ENCODE peak calls at places on chromosomes 7 and 10, in four cellular contexts. V is H1, K is kidney tubule cell, H is brain microvascular endothelial cell. B is an unnamed sample.

GRCh38 chr7:46432666-46433065 is 511.6 kb upstream of the IGFBP3 start:
- DNase-seq in V (no peak), K (no peak), H (peak), B (no peak)

GRCh38 chr7:36287371-36288241 is 102.1 kb upstream of the ANLN start:
- DNase-seq in V (peak), K (peak), H (no peak), B (no peak)

GRCh38 chr10:118763202-118763988 is 8.6 kb upstream of the CACUL1 start:
- DNase-seq in V (no peak), K (peak), H (no peak), B (no peak)

GRCh38 chr10:17214991-17215781 is 12.9 kb upstream of the VIM start:
- DNase-seq in V (no peak), K (peak), H (peak), B (no peak)

GRCh38 chr7:5854738-5855137 is 25.9 kb upstream of the OCM start:
- DNase-seq in V (no peak), K (no peak), H (no peak), B (no peak)

GRCh38 chr10:43208147-43209063 is 58.5 kb downstream of the RASGEF1A start:
- DNase-seq in V (peak), K (no peak), H (no peak), B (peak)

GRCh38 chr7:120184866-120185265 is 88.1 kb upstream of the KCND2 start:
- DNase-seq in V (no peak), K (no peak), H (peak), B (no peak)

GRCh38 chr7:70477051-70478010 is 654.6 kb upstream of the GALNT17 start:
- DNase-seq in V (no peak), K (peak), H (no peak), B (no peak)

GRCh38 chr10:52477305-52477704 is 163.2 kb downstream of the DKK1 start:
- DNase-seq in V (no peak), K (no peak), H (no peak), B (no peak)

GRCh38 chr7:16356241-16356958 is 64.9 kb downstream of the CRPPA start:
- DNase-seq in V (no peak), K (no peak), H (peak), B (no peak)

GRCh38 chr7:30116771-30117170 is 18.0 kb upstream of the MTURN start:
- DNase-seq in V (no peak), K (no peak), H (no peak), B (no peak)

GRCh38 chr10:96513686-96514551 is at the start of gene TLL2:
- DNase-seq in V (peak), K (peak), H (peak), B (peak)

GRCh38 chr10:77090381-77091356 is 546.9 kb downstream of the KCNMA1 start:
- DNase-seq in V (no peak), K (no peak), H (peak), B (no peak)

B was measured in mesenteric fat pad.